ENCODE peak calls at places on chromosomes 2 and 18, in four cellular contexts. D is A549, F is H1, S is HepG2. O is an unnamed sample.

GRCh38 chr2:71941731-71942575 is 205.7 kb downstream of the CYP26B1 start:
- DNase-seq in D (no peak), F (no peak), S (no peak), O (no peak)

GRCh38 chr2:175366814-175367213 is 185.3 kb upstream of the ATP5MC3 start:
- DNase-seq in D (peak; percentile 47), F (peak; percentile 10), S (peak; percentile 53), O (peak; percentile 59)

GRCh38 chr18:36636237-36636792 is 192.5 kb downstream of the TPGS2 start:
- DNase-seq in D (no peak), F (no peak), S (no peak), O (no peak)

GRCh38 chr2:23635666-23636340 is 250.8 kb downstream of the KLHL29 start:
- DNase-seq in D (no peak), F (no peak), S (no peak), O (no peak)

GRCh38 chr18:31497711-31498449 is at the start of gene DSG2:
- DNase-seq in D (peak; percentile 63), F (peak; percentile 72), S (peak; percentile 43), O (peak; percentile 83)

GRCh38 chr2:46954951-46955571 is 39.5 kb upstream of the MCFD2 start:
- DNase-seq in D (peak; percentile 89), F (no peak), S (peak; percentile 92), O (peak; percentile 80)

GRCh38 chr2:216551234-216551633 is 52.6 kb downstream of the RPL37A start:
- DNase-seq in D (no peak), F (no peak), S (peak; percentile 41), O (no peak)

GRCh38 chr2:237818066-237818473 is 19.5 kb downstream of the RBM44 start:
- DNase-seq in D (no peak), F (no peak), S (no peak), O (no peak)

GRCh38 chr2:72144746-72145657 is 2.7 kb downstream of the CYP26B1 start:
- DNase-seq in D (peak; percentile 88), F (no peak), S (peak; percentile 24), O (no peak)

GRCh38 chr2:229489016-229489415 is 217.9 kb upstream of the PID1 start:
- DNase-seq in D (peak; percentile 31), F (no peak), S (no peak), O (no peak)

GRCh38 chr2:235112365-235112764 is 160.5 kb downstream of the SH3BP4 start:
- DNase-seq in D (no peak), F (no peak), S (no peak), O (no peak)

GRCh38 chr2:195967336-195967735 is 101.3 kb downstream of the DNAH7 start:
- DNase-seq in D (no peak), F (no peak), S (no peak), O (no peak)

GRCh38 chr2:239551206-239551605 is 150.4 kb upstream of the HDAC4 start:
- DNase-seq in D (no peak), F (no peak), S (no peak), O (no peak)

GRCh38 chr2:215826838-215827441 is 186.4 kb downstream of the MREG start:
- DNase-seq in D (peak; percentile 75), F (no peak), S (peak; percentile 80), O (no peak)

GRCh38 chr18:67783215-67783946 is 266.9 kb upstream of the DSEL start:
- DNase-seq in D (peak; percentile 20), F (no peak), S (no peak), O (no peak)

GRCh38 chr18:35267809-35268208 is 22.2 kb downstream of the ZSCAN30 start:
- DNase-seq in D (no peak), F (no peak), S (no peak), O (no peak)

GRCh38 chr18:69216390-69216789 is 184.3 kb upstream of the DOK6 start:
- DNase-seq in D (no peak), F (no peak), S (no peak), O (no peak)

GRCh38 chr18:23331091-23331920 is 121.8 kb upstream of the RIOK3 start:
- DNase-seq in D (no peak), F (no peak), S (no peak), O (no peak)

GRCh38 chr18:46260879-46261143 is 156.6 kb downstream of the HAUS1 start:
- DNase-seq in D (no peak), F (no peak), S (no peak), O (no peak)

GRCh38 chr2:9613291-9613690 is 17.5 kb downstream of the YWHAQ start:
- DNase-seq in D (no peak), F (no peak), S (no peak), O (no peak)

GRCh38 chr2:241863021-241863954 is 4.6 kb upstream of the PDCD1 start:
- DNase-seq in D (no peak), F (no peak), S (no peak), O (no peak)

GRCh38 chr2:241967745-241968144 is 98.2 kb downstream of the RTP5 start:
- DNase-seq in D (no peak), F (no peak), S (no peak), O (no peak)

GRCh38 chr2:101012706-101013181 is 10.7 kb downstream of the RPL31 start:
- DNase-seq in D (peak; percentile 52), F (no peak), S (peak; percentile 50), O (peak; percentile 28)

GRCh38 chr18:5424903-5425302 is 118.9 kb downstream of the EPB41L3 start:
- DNase-seq in D (peak; percentile 32), F (no peak), S (peak; percentile 26), O (no peak)

GRCh38 chr2:9333591-9334171 is 89.6 kb downstream of the ITGB1BP1 start:
- DNase-seq in D (peak; percentile 83), F (peak; percentile 21), S (peak; percentile 84), O (peak; percentile 79)

GRCh38 chr2:41877114-41877513 is 170.7 kb upstream of the PKDCC start:
- DNase-seq in D (no peak), F (no peak), S (no peak), O (no peak)
- TF ChIP-seq RNF2 in D (no peak), F (no peak), S (no peak), O (no peak)

GRCh38 chr2:95039978-95040377 is 14.5 kb downstream of the MAL start:
- DNase-seq in D (no peak), F (no peak), S (no peak), O (no peak)
- TF ChIP-seq RNF2 in D (no peak), F (no peak), S (no peak), O (no peak)

DNA sequence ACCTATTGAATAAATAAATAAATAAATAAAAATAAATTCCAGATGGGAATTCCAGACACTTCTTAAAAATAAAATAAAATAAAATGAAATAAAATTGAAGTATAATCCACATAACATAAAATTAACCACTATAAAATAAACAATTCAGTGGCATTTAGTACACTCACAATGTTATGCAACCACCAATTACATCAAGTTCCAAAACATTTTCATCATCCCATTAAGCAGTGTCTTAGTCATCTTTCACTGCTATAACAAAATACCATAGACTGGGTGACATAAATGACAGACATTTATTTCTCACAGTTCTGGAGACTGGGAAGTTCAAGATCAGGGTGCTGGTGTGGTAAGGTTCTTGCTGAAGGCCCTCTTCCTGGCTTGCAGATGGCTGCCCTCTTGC is 22.6 kb upstream of the PROKR1 start:
- DNase-seq in D (no peak), F (no peak), S (no peak), O (no peak)
- TF ChIP-seq RNF2 in D (no peak), F (no peak), S (no peak), O (no peak)

DNA sequence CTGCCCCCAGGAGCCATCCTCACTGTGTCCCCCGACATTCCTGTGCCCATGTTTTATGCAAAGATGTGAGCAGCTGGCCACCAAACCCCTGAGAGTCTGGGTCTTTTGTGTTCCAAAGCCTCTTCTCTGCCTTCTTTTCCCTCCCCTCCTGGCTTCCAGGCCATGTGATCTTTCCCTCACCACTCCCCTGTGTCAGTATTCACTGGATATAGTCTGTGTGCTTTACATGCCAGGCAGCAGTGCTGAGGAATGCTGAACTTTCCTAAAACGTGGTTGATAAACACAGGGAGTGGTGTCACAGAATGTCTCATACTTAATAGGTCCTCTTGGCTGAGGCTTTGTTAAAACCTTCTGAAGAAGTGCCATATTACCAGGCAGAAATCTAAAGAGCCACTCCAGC is 331.7 kb downstream of the HRH4 start:
- DNase-seq in D (no peak), F (no peak), S (no peak), O (no peak)
- TF ChIP-seq RNF2 in D (no peak), F (no peak), S (no peak), O (no peak)

GRCh38 chr2:11179196-11179595 is 23.9 kb downstream of the SLC66A3 start:
- DNase-seq in D (no peak), F (no peak), S (no peak), O (no peak)

GRCh38 chr2:11177871-11178598 is 22.8 kb downstream of the SLC66A3 start:
- DNase-seq in D (no peak), F (no peak), S (peak; percentile 38), O (no peak)

GRCh38 chr2:11179899-11180298 is 24.6 kb downstream of the SLC66A3 start:
- DNase-seq in D (no peak), F (no peak), S (no peak), O (no peak)

GRCh38 chr2:11174222-11174621 is 19.0 kb downstream of the SLC66A3 start:
- DNase-seq in D (no peak), F (no peak), S (no peak), O (no peak)

DNA sequence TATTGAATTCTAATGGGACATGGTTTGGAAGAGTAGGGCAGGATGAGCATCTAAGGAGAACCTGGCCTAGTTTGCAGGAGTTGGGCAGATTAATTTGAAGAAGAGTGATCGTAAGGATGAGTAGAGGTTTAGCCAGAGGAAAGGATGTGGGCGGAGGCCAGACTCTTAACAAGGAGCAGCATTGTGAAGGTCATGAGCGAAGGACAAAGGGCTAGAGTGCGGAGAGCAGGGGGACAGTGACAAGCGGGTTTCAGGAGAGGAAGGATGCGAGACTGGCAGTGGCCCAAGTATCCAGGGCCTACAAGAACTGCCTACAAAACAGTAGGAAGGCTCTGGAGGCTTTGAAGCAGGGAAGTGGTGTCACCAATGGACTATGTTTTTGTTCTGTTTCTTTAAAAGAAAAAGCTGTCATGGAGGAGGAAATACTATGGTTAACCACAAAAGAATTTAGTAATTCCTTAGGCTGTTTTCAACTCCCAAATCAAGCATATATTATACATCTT is 20.1 kb downstream of the SLC66A3 start:
- DNase-seq in D (no peak), F (no peak), S (no peak), O (no peak)
- TF ChIP-seq RNF2 in D (no peak), F (no peak), S (no peak), O (no peak)